ENCODE peak calls at places on chromosomes 11 and 22, in nine cellular contexts. C, A, R, G, F, U, V, B and Y are unnamed samples.
A peak's percentile ranks its signal among the peaks of the same experiment; 100 is the strongest.

GRCh38 chr22:36155702-36156101 is 4.9 kb downstream of the APOL3 start:
- DNase-seq in C (peak; percentile 40), A (peak; percentile 72), R (peak; percentile 83), G (peak; percentile 35), F (no peak), U (peak; percentile 44), V (peak; percentile 46), B (no peak), Y (no peak)

GRCh38 chr22:33274214-33274828 is 216.1 kb upstream of the SYN3 start:
- DNase-seq in C (no peak), A (no peak), R (no peak), G (peak; percentile 27), F (no peak), U (peak; percentile 24), V (no peak), B (no peak), Y (peak; percentile 50)

GRCh38 chr22:26576026-26576680 is 13.8 kb downstream of the TPST2 start:
- DNase-seq in C (no peak), A (no peak), R (no peak), G (no peak), F (peak; percentile 39), U (no peak), V (no peak), B (no peak), Y (no peak)

GRCh38 chr11:72446929-72447753 is 12.8 kb upstream of the CLPB start:
- DNase-seq in C (no peak), A (no peak), R (no peak), G (peak; percentile 62), F (peak; percentile 69), U (no peak), V (no peak), B (no peak), Y (peak; percentile 69)

GRCh38 chr22:28105396-28105795 is 186.3 kb upstream of the PITPNB start:
- DNase-seq in C (no peak), A (no peak), R (no peak), G (no peak), F (no peak), U (no peak), V (no peak), B (no peak), Y (peak; percentile 33)

GRCh38 chr22:50104149-50104548 is 14.3 kb downstream of the MOV10L1 start:
- DNase-seq in C (no peak), A (no peak), R (no peak), G (no peak), F (no peak), U (no peak), V (no peak), B (no peak), Y (peak; percentile 39)

GRCh38 chr22:42323971-42324370 is 53.5 kb upstream of the TCF20 start:
- DNase-seq in C (no peak), A (no peak), R (no peak), G (no peak), F (no peak), U (no peak), V (no peak), B (no peak), Y (no peak)

GRCh38 chr11:126133902-126134301 is 71.2 kb upstream of the CDON start:
- DNase-seq in C (no peak), A (no peak), R (no peak), G (peak; percentile 84), F (no peak), U (no peak), V (no peak), B (no peak), Y (no peak)

GRCh38 chr11:3153291-3153861 is 11.7 kb downstream of the OSBPL5 start:
- DNase-seq in C (no peak), A (peak; percentile 74), R (peak; percentile 67), G (no peak), F (peak; percentile 97), U (peak; percentile 53), V (peak; percentile 56), B (no peak), Y (peak; percentile 92)

GRCh38 chr22:22684605-22685561 is 40.5 kb downstream of the GGTLC2 start:
- DNase-seq in C (no peak), A (no peak), R (peak; percentile 23), G (no peak), F (peak; percentile 88), U (peak; percentile 58), V (peak; percentile 33), B (no peak), Y (peak; percentile 48)

GRCh38 chr22:35348703-35349102 is 32.2 kb upstream of the HMOX1 start:
- DNase-seq in C (no peak), A (no peak), R (no peak), G (no peak), F (no peak), U (no peak), V (no peak), B (no peak), Y (no peak)

GRCh38 chr22:28029201-28029948 is 110.3 kb upstream of the PITPNB start:
- DNase-seq in C (peak; percentile 82), A (peak; percentile 61), R (peak; percentile 74), G (no peak), F (peak; percentile 49), U (peak; percentile 21), V (peak; percentile 91), B (no peak), Y (peak; percentile 28)

GRCh38 chr11:111310088-111310487 is 11.7 kb downstream of the POU2AF3 start:
- DNase-seq in C (no peak), A (no peak), R (no peak), G (no peak), F (no peak), U (peak; percentile 43), V (no peak), B (no peak), Y (peak; percentile 15)

DNA sequence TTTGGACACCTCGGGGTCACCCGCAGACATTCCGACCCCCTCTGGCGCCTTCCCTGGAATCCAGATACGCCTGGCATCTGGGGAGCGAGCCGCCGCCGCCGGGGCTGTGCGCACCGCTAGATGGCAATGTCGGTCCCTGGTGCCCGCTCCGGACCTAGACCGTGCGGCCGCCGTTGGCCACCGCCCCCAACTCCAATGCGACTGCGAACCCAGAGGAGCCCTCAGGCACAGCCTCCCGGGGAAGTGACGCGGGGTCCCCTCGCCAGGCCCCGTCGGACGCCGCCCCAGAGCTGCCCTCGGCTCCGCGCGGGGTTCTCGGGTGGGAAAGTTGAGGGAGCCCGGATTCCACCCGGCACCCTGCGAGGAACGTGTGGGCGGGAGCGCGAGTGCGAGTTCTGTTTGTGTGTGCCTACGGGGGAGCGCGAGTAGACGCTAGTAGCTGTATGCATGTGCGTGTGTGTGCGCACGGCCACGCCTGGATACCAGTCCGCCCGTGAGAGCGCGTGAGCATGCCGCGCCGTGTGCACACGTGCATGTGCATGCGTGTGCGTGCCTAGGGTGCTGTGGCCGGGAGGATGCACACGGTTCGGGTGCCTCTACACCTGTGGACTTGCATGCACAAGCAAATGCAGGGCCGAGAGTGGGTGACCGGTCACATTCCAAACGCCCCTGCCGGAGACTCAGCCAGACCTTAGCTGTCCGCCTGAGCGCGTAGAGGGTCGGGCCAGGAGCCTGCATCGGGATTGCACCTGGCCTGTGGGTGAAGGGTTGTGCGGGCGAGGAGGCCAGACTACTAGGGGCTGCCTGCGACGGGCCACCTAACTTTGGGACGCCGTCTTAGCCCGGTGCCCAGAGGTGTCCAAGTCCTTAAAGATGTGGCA is 1.9 kb downstream of the CHRM4 start:
- DNase-seq in C (peak; percentile 73), A (peak; percentile 74), R (no peak), G (peak; percentile 61), F (peak; percentile 46), U (peak; percentile 68), V (peak; percentile 68), B (no peak), Y (peak; percentile 85)
- TF ChIP-seq POLR2A in C (no peak), A (no peak), R (peak; percentile 1), G (no peak), F (no peak), U (no peak), V (no peak), B (no peak), Y (no peak)

GRCh38 chr11:86287468-86287796 is 14.6 kb upstream of the HIKESHI start:
- DNase-seq in C (no peak), A (no peak), R (no peak), G (no peak), F (no peak), U (no peak), V (no peak), B (no peak), Y (no peak)
- TF ChIP-seq POLR2A in C (no peak), A (no peak), R (no peak), G (no peak), F (no peak), U (no peak), V (no peak), B (no peak), Y (no peak)

DNA sequence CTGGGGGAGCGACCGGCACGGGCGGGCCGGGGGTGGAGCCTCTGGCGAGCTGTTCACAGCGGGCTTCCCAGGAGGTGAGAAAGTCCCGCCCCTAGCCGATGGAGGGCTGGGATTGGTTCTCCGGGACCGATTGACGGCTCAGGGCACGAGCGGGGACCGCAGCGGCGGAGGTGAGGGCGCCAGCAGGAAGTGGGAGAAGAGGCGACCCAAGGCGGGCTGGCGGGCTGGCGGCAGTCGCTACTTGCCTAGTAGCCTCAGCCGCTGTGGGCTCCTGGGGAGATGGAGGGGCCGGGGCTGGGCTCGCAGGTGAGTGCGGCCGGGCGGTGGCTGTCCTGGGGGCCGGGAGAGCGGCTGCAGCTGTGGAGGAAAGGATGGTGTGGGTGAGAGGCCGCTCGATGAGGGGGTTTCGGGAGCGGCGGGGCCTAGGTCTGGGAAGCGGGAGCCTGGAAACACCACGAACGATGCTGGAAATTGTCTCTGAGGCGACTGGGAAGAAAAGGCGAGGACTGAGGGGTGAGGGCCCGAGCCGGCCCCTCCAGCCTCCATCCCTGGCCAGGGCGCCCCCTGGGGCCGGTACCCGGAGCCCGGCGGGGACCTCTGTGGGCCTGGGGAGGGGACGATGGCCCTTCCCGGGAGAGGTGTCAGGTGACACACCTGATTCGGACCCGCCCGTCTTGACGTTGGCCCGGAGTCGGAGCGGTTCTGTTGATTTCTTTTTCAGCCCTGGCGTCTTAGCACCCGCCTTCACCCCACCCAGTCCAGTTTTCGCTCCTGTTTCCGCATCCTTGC is at the start of gene ZDHHC13:
- DNase-seq in C (peak; percentile 98), A (peak; percentile 94), R (peak; percentile 90), G (peak; percentile 86), F (peak; percentile 82), U (peak; percentile 98), V (peak; percentile 96), B (peak; percentile 41), Y (peak; percentile 93)
- TF ChIP-seq POLR2A in C (peak; percentile 51), A (no peak), R (peak; percentile 52), G (peak; percentile 79), F (peak; percentile 22), U (peak; percentile 88), V (peak; percentile 87), B (peak; percentile 26), Y (peak; percentile 46)

GRCh38 chr22:37608477-37609239 is at the start of gene GGA1:
- DNase-seq in C (peak; percentile 96), A (peak; percentile 96), R (peak; percentile 96), G (peak; percentile 94), F (peak; percentile 97), U (peak; percentile 97), V (peak; percentile 97), B (peak; percentile 87), Y (peak; percentile 98)
- TF ChIP-seq POLR2A in C (no peak), A (no peak), R (peak; percentile 31), G (peak; percentile 61), F (peak; percentile 78), U (peak; percentile 65), V (peak; percentile 84), B (no peak), Y (no peak)